ENCODE peak calls at places on chromosomes 6 and 20, in five cellular contexts. N, F, V, Z and I are unnamed samples.

GRCh38 chr20:37202267-37202943 is 23.1 kb upstream of the MROH8 start:
- DNase-seq in Z (peak), N (no peak), V (peak), F (peak), I (peak)

GRCh38 chr6:225121-225721 is 67.1 kb upstream of the DUSP22 start:
- DNase-seq in F (no peak), N (peak), V (no peak), Z (no peak), I (peak)

GRCh38 chr6:106154326-106154725 is 68.2 kb downstream of the PRDM1 start:
- DNase-seq in Z (no peak), V (no peak), F (no peak), N (no peak), I (no peak)

GRCh38 chr6:45855642-45856408 is 159.8 kb downstream of the CLIC5 start:
- DNase-seq in V (no peak), F (no peak), Z (peak), N (no peak), I (no peak)

GRCh38 chr6:69868961-69869360 is 2.6 kb downstream of the COL19A1 start:
- DNase-seq in F (no peak), N (no peak), Z (no peak), V (no peak), I (no peak)

GRCh38 chr6:42987533-42988451 is 3.4 kb downstream of the PPP2R5D start:
- DNase-seq in N (no peak), Z (no peak), F (no peak), V (no peak), I (no peak)

GRCh38 chr20:50558483-50558925 is 48.3 kb downstream of the PTPN1 start:
- DNase-seq in Z (no peak), N (no peak), V (no peak), F (peak), I (no peak)

GRCh38 chr6:27541212-27541931 is 68.5 kb upstream of the ZNF184 start:
- DNase-seq in F (no peak), N (no peak), V (no peak), Z (no peak), I (peak)

GRCh38 chr6:155313602-155314091 is 637 bp downstream of the TFB1M start:
- DNase-seq in V (no peak), Z (no peak), F (no peak), N (no peak), I (peak)

GRCh38 chr6:85460951-85461805 is 11.3 kb downstream of the NT5E start:
- DNase-seq in Z (no peak), V (peak), F (no peak), N (peak), I (peak)

GRCh38 chr6:81847866-81848265 is 95.4 kb upstream of the TENT5A start:
- DNase-seq in Z (no peak), N (no peak), V (no peak), F (no peak), I (no peak)

GRCh38 chr6:13237318-13237717 is 91.0 kb downstream of the TBC1D7 start:
- DNase-seq in Z (no peak), F (no peak), N (no peak), V (no peak), I (no peak)

GRCh38 chr6:3457710-3458605 is 1.1 kb upstream of the SLC22A23 start:
- DNase-seq in Z (no peak), N (no peak), V (no peak), F (no peak), I (no peak)

GRCh38 chr6:84897874-84898635 is 133.7 kb upstream of the TBX18 start:
- DNase-seq in N (no peak), V (no peak), Z (no peak), F (peak), I (no peak)

GRCh38 chr6:112251170-112251945 is 3.0 kb downstream of the LAMA4 start:
- DNase-seq in Z (peak), N (no peak), F (peak), V (peak), I (no peak)

GRCh38 chr6:48615041-48615440 is 504.0 kb upstream of the PTCHD4 start:
- DNase-seq in V (no peak), F (peak), N (no peak), Z (no peak), I (no peak)

GRCh38 chr6:144482142-144482541 is 197.0 kb downstream of the UTRN start:
- DNase-seq in V (peak), F (peak), Z (peak), N (peak), I (peak)

GRCh38 chr20:34522969-34523871 is 7.0 kb downstream of the DYNLRB1 start:
- DNase-seq in Z (peak), N (peak), V (peak), F (peak), I (peak)

GRCh38 chr6:13847651-13848050 is 33.3 kb upstream of the MCUR1 start:
- DNase-seq in N (no peak), Z (no peak), V (no peak), F (no peak), I (no peak)

GRCh38 chr20:52150440-52151258 is 40.9 kb downstream of the ZFP64 start:
- DNase-seq in V (no peak), Z (peak), F (no peak), N (no peak), I (peak)

GRCh38 chr6:148969679-148970078 is 222.8 kb downstream of the UST start:
- DNase-seq in Z (peak), N (no peak), F (no peak), V (no peak), I (no peak)

GRCh38 chr6:75666590-75666989 is 64.9 kb downstream of the SENP6 start:
- DNase-seq in F (no peak), N (no peak), V (no peak), Z (no peak), I (no peak)

GRCh38 chr6:85115876-85116275 is 334.0 kb upstream of the NT5E start:
- DNase-seq in N (no peak), F (no peak), Z (no peak), V (no peak), I (no peak)

GRCh38 chr6:28135393-28135792 is 6.3 kb upstream of the ZKSCAN8 start:
- DNase-seq in V (no peak), F (no peak), Z (no peak), N (no peak), I (peak)

GRCh38 chr6:157271441-157271840 is 51.9 kb downstream of the TMEM242 start:
- DNase-seq in V (no peak), N (no peak), F (no peak), Z (no peak), I (no peak)

GRCh38 chr6:12504325-12504966 is 212.1 kb upstream of the PHACTR1 start:
- DNase-seq in F (no peak), V (no peak), N (no peak), Z (no peak), I (peak)

GRCh38 chr6:42239736-42240375 is 22.2 kb upstream of the MRPS10 start:
- DNase-seq in Z (no peak), N (no peak), V (no peak), F (no peak), I (no peak)

GRCh38 chr6:109117346-109118035 is 22.2 kb downstream of the CEP57L1 start:
- DNase-seq in N (peak), Z (no peak), F (no peak), V (no peak), I (peak)

GRCh38 chr20:53621482-53622246 is 28.0 kb upstream of the ZNF217 start:
- DNase-seq in F (no peak), N (peak), Z (peak), V (peak), I (peak)

GRCh38 chr6:56860466-56860865 is 94.4 kb upstream of the BEND6 start:
- DNase-seq in F (no peak), Z (no peak), V (no peak), N (no peak), I (no peak)

GRCh38 chr6:37048851-37049734 is 43.6 kb downstream of the FGD2 start:
- DNase-seq in V (no peak), N (peak), F (peak), Z (peak), I (peak)

GRCh38 chr6:38603966-38604365 is 35.8 kb downstream of the BTBD9 start:
- DNase-seq in V (no peak), Z (no peak), F (no peak), N (no peak), I (no peak)

GRCh38 chr20:64079273-64080012 is at the start of gene RGS19:
- DNase-seq in N (peak), F (no peak), V (peak), Z (peak), I (peak)

DNA sequence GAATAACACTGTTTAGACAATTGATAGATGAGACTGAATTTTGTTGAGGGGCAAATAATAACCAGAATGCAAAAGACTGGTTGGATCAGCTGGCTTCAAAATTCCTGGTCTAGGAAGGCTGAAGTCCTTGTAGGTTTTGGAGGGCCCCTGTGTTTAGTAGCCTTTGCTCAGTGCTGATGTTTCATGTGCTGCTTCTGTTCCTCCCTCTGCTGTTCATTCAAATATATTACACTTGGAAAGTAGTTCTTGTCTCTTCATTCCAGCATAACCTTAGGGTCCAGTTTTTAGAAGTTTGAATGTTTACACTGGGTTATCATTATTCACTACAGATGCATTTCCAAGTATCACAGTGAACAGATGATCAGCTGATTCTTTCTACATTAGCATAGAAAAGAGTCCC is 72.5 kb downstream of the FLRT3 start:
- DNase-seq in Z (no peak), N (no peak), F (peak), V (no peak), I (peak)
- TF ChIP-seq CTCF in Z (no peak), N (no peak), F (peak), V (no peak), I (no peak)

GRCh38 chr6:72826033-72826432 is 204.2 kb downstream of the KCNQ5 start:
- DNase-seq in N (no peak), F (no peak), V (no peak), Z (no peak), I (no peak)
- H3K4me3 ChIP-seq in N (no peak), F (no peak), V (no peak), Z (no peak), I (no peak)

GRCh38 chr20:49278036-49278816 is at the start of gene ZNFX1:
- DNase-seq in V (peak), Z (peak), N (peak), F (peak), I (peak)
- TF ChIP-seq CTCF in V (no peak), Z (peak), N (no peak), F (no peak), I (no peak)

GRCh38 chr6:161613711-161614110 is 339.9 kb upstream of the AGPAT4 start:
- DNase-seq in V (no peak), Z (no peak), N (no peak), F (no peak), I (no peak)

DNA sequence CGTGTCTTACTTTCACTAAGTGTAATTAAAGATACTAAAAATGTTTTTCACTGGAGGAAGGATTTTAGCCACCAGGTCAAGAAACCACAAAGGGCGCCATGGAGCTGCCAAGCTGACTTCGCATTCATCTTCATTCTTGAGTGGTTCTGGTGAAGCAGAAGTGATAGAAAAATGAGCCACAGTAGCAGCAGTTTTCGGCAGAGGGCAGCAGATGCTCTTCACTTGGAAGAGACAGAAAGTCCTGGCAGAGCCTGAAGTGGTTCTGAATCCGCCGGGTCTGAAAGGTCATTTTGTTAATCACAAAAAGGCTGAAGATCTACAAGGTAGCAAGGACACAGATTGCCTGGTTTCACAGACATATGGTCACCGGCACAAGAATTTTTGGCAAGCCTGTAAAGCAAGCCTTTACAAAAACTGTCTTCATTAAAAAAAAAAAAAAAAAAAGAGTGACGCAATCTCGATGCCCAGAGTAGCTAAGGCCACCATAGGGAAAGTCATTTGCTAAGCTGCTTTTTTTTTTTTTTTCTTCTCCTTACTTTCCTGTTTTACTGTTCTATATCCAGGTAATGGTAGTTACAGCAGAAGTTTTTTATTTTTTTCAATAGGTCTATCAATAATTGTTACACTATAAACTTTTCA is 345.1 kb upstream of the AGPAT4 start:
- DNase-seq in V (peak), N (no peak), F (peak), Z (peak), I (peak)
- H3K4me3 ChIP-seq in V (no peak), N (no peak), F (no peak), Z (no peak), I (no peak)

GRCh38 chr20:46539113-46539512 is 11.3 kb downstream of the OCSTAMP start:
- DNase-seq in V (no peak), F (no peak), Z (no peak), N (no peak), I (no peak)
- TF ChIP-seq CTCF in V (no peak), F (no peak), Z (no peak), N (no peak), I (no peak)

GRCh38 chr20:16617056-16617455 is 43.8 kb upstream of the KIF16B start:
- DNase-seq in N (no peak), F (no peak), V (no peak), Z (no peak), I (no peak)
- H3K4me3 ChIP-seq in N (no peak), F (no peak), V (no peak), Z (no peak), I (no peak)